ENCODE peak calls at places on chromosomes 7 and 10, in six cellular contexts. B, L, O, J, N and S are unnamed samples.

GRCh38 chr7:379456-380225 is 89.7 kb downstream of the FOXL3 start:
- DNase-seq in B (no peak), L (no peak), O (peak; percentile 78), J (peak; percentile 57), N (no peak), S (no peak)

GRCh38 chr7:18515067-18515466 is 19.5 kb downstream of the HDAC9 start:
- DNase-seq in B (peak; percentile 70), L (no peak), O (no peak), J (no peak), N (peak; percentile 39), S (no peak)

GRCh38 chr10:97180986-97181385 is 4.8 kb downstream of the SLIT1 start:
- DNase-seq in B (no peak), L (no peak), O (peak; percentile 36), J (no peak), N (no peak), S (no peak)

GRCh38 chr10:27088263-27089044 is 11.8 kb downstream of the ANKRD26 start:
- DNase-seq in B (no peak), L (no peak), O (no peak), J (no peak), N (no peak), S (no peak)

GRCh38 chr10:23192741-23193434 is 776 bp downstream of the PTF1A start:
- DNase-seq in B (no peak), L (no peak), O (no peak), J (no peak), N (peak; percentile 57), S (no peak)

GRCh38 chr10:12405342-12406320 is 56.3 kb downstream of the CAMK1D start:
- DNase-seq in B (no peak), L (no peak), O (peak; percentile 4), J (no peak), N (no peak), S (no peak)

GRCh38 chr10:21424511-21424910 is 101.0 kb downstream of the SKIDA1 start:
- DNase-seq in B (no peak), L (no peak), O (no peak), J (no peak), N (peak; percentile 87), S (no peak)

GRCh38 chr10:87837445-87837844 is 19.4 kb upstream of the ATAD1 start:
- DNase-seq in B (no peak), L (no peak), O (no peak), J (no peak), N (no peak), S (no peak)

GRCh38 chr10:43255644-43256431 is 11.0 kb downstream of the RASGEF1A start:
- DNase-seq in B (peak; percentile 15), L (peak; percentile 24), O (no peak), J (no peak), N (peak; percentile 63), S (peak; percentile 41)

GRCh38 chr10:56298941-56299340 is 62.1 kb downstream of the ZWINT start:
- DNase-seq in B (no peak), L (no peak), O (no peak), J (no peak), N (no peak), S (peak; percentile 13)

GRCh38 chr7:2821842-2822507 is 22.1 kb downstream of the GNA12 start:
- DNase-seq in B (peak; percentile 85), L (no peak), O (no peak), J (no peak), N (no peak), S (no peak)
- H3K4me1 ChIP-seq in B (peaks cover 59% of the 10 kb centered on the region), L (no peaks in the 10 kb centered on the region), O (no peaks in the 10 kb centered on the region), J (peaks cover 35% of the 10 kb centered on the region), N (peaks cover 51% of the 10 kb centered on the region), S (peaks cover 22% of the 10 kb centered on the region)

GRCh38 chr10:7102084-7102483 is 308.8 kb downstream of the SFMBT2 start:
- DNase-seq in B (peak; percentile 27), L (no peak), O (no peak), J (no peak), N (no peak), S (no peak)
- H3K4me3 ChIP-seq in B (no peak overlapping the region), L (no peak overlapping the region), O (no peak overlapping the region), J (no peak overlapping the region), N (no peak overlapping the region), S (no peak overlapping the region)

GRCh38 chr10:105473170-105473569 is 832.1 kb downstream of the SORCS3 start:
- DNase-seq in B (no peak), L (no peak), O (no peak), J (no peak), N (no peak), S (no peak)

GRCh38 chr10:105466521-105466920 is 825.4 kb downstream of the SORCS3 start:
- DNase-seq in B (no peak), L (no peak), O (no peak), J (no peak), N (no peak), S (no peak)

GRCh38 chr10:105464961-105465360 is 823.9 kb downstream of the SORCS3 start:
- DNase-seq in B (no peak), L (no peak), O (no peak), J (no peak), N (no peak), S (no peak)

DNA sequence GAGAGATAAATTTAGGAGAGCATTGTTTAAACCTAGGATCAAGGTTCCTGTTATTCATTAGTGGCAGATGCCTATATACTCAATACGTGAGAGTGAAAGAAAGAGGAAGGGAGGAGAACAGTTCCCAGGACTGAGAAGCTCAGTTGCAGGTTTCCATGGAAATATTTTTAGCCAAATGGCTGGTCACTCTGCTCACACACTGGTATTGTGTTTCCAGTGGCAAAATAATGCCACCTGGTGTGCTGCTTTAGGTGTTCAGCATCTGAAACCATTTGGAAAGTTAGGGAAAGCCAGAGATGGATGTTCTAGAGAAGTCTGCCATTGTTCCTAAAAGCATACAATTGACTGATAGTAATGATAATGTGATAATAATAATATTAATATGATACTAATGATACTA is 827.7 kb downstream of the SORCS3 start:
- DNase-seq in B (no peak), L (no peak), O (no peak), J (no peak), N (no peak), S (no peak)
- H3K9me3 ChIP-seq in B (no peaks in the 10 kb centered on the region), L (no peaks in the 10 kb centered on the region), O (no peaks in the 10 kb centered on the region), J (no peaks in the 10 kb centered on the region), N (no peaks in the 10 kb centered on the region), S (no peaks in the 10 kb centered on the region)

GRCh38 chr10:79398642-79399041 is 46.8 kb downstream of the ZCCHC24 start:
- DNase-seq in B (no peak), L (no peak), O (no peak), J (no peak), N (no peak), S (no peak)
- H3K4me1 ChIP-seq in B (peaks cover 54% of the 10 kb centered on the region), L (no peaks in the 10 kb centered on the region), O (no peaks in the 10 kb centered on the region), J (peaks cover 82% of the 10 kb centered on the region), N (peaks cover 21% of the 10 kb centered on the region), S (peaks cover 11% of the 10 kb centered on the region)